ENCODE peak calls at places on chromosomes 2 and 18, in six cellular contexts. X is gastrocnemius medialis, R is A549, H is lower leg skin, K is Peyer's patch, V is NB4. J is an unnamed sample.

GRCh38 chr2:153873062-153874048 is 1.6 kb downstream of the GALNT13 start:
- DNase-seq in X (no peak), R (peak), V (no peak), H (no peak), K (no peak), J (no peak)

GRCh38 chr2:66481100-66481549 is 46.2 kb downstream of the MEIS1 start:
- DNase-seq in R (peak), K (no peak), H (no peak), V (peak), X (no peak), J (no peak)

GRCh38 chr2:29723255-29724001 is 198.0 kb downstream of the ALK start:
- DNase-seq in V (no peak), K (no peak), X (no peak), H (no peak), R (peak), J (no peak)

GRCh38 chr2:176923205-176923604 is 289.4 kb upstream of the HNRNPA3 start:
- DNase-seq in R (no peak), V (no peak), X (no peak), H (no peak), K (no peak), J (no peak)

GRCh38 chr18:68103561-68103960 is 587.0 kb upstream of the DSEL start:
- DNase-seq in V (no peak), H (no peak), R (no peak), K (no peak), X (no peak), J (no peak)

GRCh38 chr2:28252308-28252707 is 140.3 kb upstream of the FOSL2 start:
- DNase-seq in X (no peak), H (no peak), R (no peak), K (no peak), V (no peak), J (no peak)

GRCh38 chr2:224145751-224146355 is 106.8 kb upstream of the SERPINE2 start:
- DNase-seq in X (no peak), R (peak), K (no peak), H (no peak), V (no peak), J (no peak)

GRCh38 chr2:25620077-25620476 is 53.3 kb downstream of the DTNB start:
- DNase-seq in H (no peak), R (no peak), X (no peak), V (peak), K (no peak), J (no peak)

GRCh38 chr2:97926936-97927335 is 68.8 kb downstream of the TMEM131 start:
- DNase-seq in V (no peak), H (no peak), R (no peak), X (no peak), K (no peak), J (no peak)

GRCh38 chr2:158529379-158530110 is 72.8 kb downstream of the PKP4 start:
- DNase-seq in V (no peak), X (no peak), R (no peak), H (no peak), K (no peak), J (no peak)

GRCh38 chr18:75201273-75201898 is 7.6 kb downstream of the PTGR3 start:
- DNase-seq in V (no peak), H (no peak), X (peak), K (no peak), R (no peak), J (no peak)

GRCh38 chr2:233976690-233977294 is 59.6 kb downstream of the TRPM8 start:
- DNase-seq in R (peak), H (no peak), V (peak), X (no peak), K (no peak), J (no peak)

GRCh38 chr2:167651406-167652151 is 595.8 kb downstream of the STK39 start:
- DNase-seq in H (no peak), X (no peak), V (no peak), K (no peak), R (no peak), J (no peak)

GRCh38 chr2:131039908-131040660 is 53.2 kb downstream of the FAM168B start:
- DNase-seq in V (no peak), K (no peak), R (no peak), X (no peak), H (peak), J (no peak)

GRCh38 chr2:62774555-62775366 is 69.2 kb downstream of the EHBP1 start:
- DNase-seq in H (no peak), R (peak), V (peak), X (no peak), K (no peak), J (no peak)

GRCh38 chr2:176595986-176596385 is 326.7 kb downstream of the MTX2 start:
- DNase-seq in V (no peak), H (no peak), X (no peak), K (no peak), R (no peak), J (no peak)

GRCh38 chr2:45886229-45886663 is 234.8 kb downstream of the PRKCE start:
- DNase-seq in X (no peak), V (peak), R (no peak), H (no peak), K (no peak), J (no peak)

GRCh38 chr2:168974370-168974769 is 56.8 kb downstream of the ABCB11 start:
- DNase-seq in R (no peak), X (no peak), V (no peak), H (no peak), K (no peak), J (no peak)

GRCh38 chr2:203802277-203803045 is 65.1 kb upstream of the CTLA4 start:
- DNase-seq in X (no peak), K (no peak), V (no peak), H (no peak), R (no peak), J (no peak)

GRCh38 chr2:119367472-119368099 is 809 bp downstream of the DBI start:
- DNase-seq in R (peak), V (peak), X (peak), K (peak), H (peak), J (peak)

GRCh38 chr2:237744613-237745249 is 53.8 kb upstream of the RBM44 start:
- DNase-seq in X (peak), K (peak), H (peak), V (peak), R (peak), J (peak)

GRCh38 chr2:101474752-101475384 is at the start of gene RFX8:
- DNase-seq in R (no peak), H (peak), V (peak), X (no peak), K (no peak), J (no peak)
- H3K4me3 ChIP-seq in R (no peak), H (peak), V (peak), X (peak), K (peak), J (peak)

GRCh38 chr18:63480892-63481291 is 4.1 kb downstream of the SERPINB5 start:
- DNase-seq in X (no peak), K (no peak), H (no peak), V (no peak), R (no peak), J (no peak)

GRCh38 chr18:63479826-63480225 is 3.1 kb downstream of the SERPINB5 start:
- DNase-seq in H (no peak), V (no peak), X (no peak), K (no peak), R (no peak), J (no peak)

GRCh38 chr18:63480476-63480875 is 3.7 kb downstream of the SERPINB5 start:
- DNase-seq in K (no peak), H (no peak), V (no peak), R (no peak), X (no peak), J (peak)

GRCh38 chr18:63477972-63478371 is 1.2 kb downstream of the SERPINB5 start:
- DNase-seq in H (no peak), K (no peak), V (no peak), R (no peak), X (no peak), J (no peak)

DNA sequence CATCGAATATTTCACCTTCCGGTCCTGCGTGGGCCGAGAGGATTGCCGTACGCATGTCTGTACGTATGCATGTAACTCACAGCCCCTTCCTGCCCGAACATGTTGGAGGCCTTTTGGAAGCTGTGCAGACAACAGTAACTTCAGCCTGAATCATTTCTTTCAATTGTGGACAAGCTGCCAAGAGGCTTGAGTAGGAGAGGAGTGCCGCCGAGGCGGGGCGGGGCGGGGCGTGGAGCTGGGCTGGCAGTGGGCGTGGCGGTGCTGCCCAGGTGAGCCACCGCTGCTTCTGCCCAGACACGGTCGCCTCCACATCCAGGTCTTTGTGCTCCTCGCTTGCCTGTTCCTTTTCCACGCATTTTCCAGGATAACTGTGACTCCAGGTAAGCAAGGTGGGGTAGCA is at the start of gene SERPINB5:
- DNase-seq in K (no peak), V (no peak), R (no peak), X (no peak), H (peak), J (no peak)
- TF ChIP-seq POLR2A in K (peak), V (no peak), R (no peak), X (no peak), H (no peak), J (no peak)

GRCh38 chr2:20443276-20443920 is 3.5 kb upstream of the RHOB start:
- DNase-seq in V (peak), H (no peak), K (no peak), X (no peak), R (peak), J (peak)

GRCh38 chr2:20446917-20447436 is at the start of gene RHOB:
- DNase-seq in V (peak), R (peak), K (peak), X (peak), H (peak), J (peak)

GRCh38 chr2:20444113-20444992 is 2.5 kb upstream of the RHOB start:
- DNase-seq in R (peak), V (no peak), X (no peak), H (no peak), K (no peak), J (peak)

GRCh38 chr2:20446280-20446916 is 476 bp upstream of the RHOB start:
- DNase-seq in V (no peak), H (no peak), R (no peak), K (no peak), X (no peak), J (peak)

DNA sequence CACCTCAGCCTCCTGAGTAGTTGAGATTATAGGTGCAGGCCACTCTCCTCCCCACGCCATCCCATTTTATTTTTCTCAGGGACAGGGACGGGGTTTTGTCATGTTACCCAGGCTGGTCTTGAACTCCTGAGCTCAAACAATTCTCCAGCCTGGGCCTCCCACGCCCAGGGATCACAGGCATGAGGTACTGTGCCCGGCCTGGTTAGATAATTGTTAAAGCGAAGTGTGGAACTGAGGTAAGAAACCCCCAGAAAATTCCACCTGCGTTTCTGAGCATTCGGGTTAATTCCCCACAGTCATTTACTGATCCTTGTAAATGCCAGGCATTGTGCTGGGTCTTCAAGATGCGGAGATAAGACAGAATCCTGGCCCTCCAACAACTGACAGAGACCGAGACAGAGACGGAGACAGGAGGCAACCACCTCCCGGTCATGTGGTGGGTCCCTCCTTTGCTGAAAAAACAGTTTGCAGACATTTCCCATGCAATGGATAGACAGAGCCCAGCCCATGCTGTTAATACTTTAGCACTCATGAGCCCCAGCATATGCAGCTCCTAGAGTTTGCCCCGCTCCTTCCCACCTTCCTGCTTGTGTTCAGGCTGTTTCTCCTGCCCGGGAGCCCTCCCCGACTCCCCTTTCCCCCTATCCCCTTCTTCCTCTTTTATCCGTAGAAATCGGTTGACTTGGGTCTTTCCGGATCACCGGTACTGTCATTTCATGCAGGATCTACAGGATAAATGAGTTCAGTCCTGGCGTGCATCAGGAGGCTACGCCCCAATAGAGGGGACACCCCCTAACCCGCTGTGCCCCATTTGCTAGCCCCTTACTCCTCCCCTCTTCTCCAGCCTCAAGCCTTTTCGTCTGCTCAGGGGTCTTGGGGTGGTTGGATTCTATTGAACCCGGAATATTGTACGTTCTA is 1.6 kb upstream of the RHOB start:
- DNase-seq in X (no peak), H (no peak), V (no peak), K (no peak), R (no peak), J (no peak)
- H3K4me3 ChIP-seq in X (peak), H (no peak), V (no peak), K (no peak), R (no peak), J (no peak)

GRCh38 chr18:48988508-48989303 is 37.9 kb upstream of the SMAD7 start:
- DNase-seq in H (no peak), K (no peak), V (no peak), R (no peak), X (no peak), J (no peak)

GRCh38 chr18:48991299-48992055 is 40.7 kb upstream of the SMAD7 start:
- DNase-seq in K (no peak), X (no peak), V (no peak), R (no peak), H (no peak), J (no peak)

GRCh38 chr18:48990497-48991298 is 39.9 kb upstream of the SMAD7 start:
- DNase-seq in V (no peak), R (peak), K (no peak), X (no peak), H (no peak), J (no peak)

GRCh38 chr18:48987821-48988220 is 37.1 kb upstream of the SMAD7 start:
- DNase-seq in K (no peak), X (no peak), R (no peak), V (no peak), H (no peak), J (no peak)

GRCh38 chr18:48989304-48990284 is 38.8 kb upstream of the SMAD7 start:
- DNase-seq in R (no peak), X (no peak), K (no peak), H (no peak), V (no peak), J (no peak)
- TF ChIP-seq POLR2A in R (no peak), X (no peak), K (no peak), H (no peak), V (no peak), J (no peak)

GRCh38 chr2:215434447-215435260 is 1.2 kb downstream of the FN1 start:
- DNase-seq in H (no peak), K (no peak), V (no peak), R (no peak), X (no peak), J (no peak)
- H3K4me3 ChIP-seq in H (no peak), K (no peak), V (no peak), R (peak), X (peak), J (peak)

DNA sequence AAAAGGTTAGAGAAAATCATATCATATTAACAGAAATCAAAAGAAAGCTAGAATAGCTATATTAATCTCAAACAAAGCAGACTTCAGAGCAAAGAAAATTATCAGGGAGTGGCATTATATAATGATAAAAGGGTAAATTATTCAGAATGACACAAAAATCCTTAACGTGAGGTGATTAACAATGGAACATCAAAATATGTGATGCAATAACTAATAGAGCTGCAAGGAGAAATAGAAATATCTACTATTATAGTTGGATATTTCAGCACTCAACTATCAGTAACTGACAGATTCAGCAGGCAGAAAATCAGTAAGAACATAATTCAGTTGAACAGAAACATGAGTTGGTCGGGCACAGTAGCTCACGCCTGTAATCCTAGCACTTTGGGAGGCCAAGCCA is 275.1 kb upstream of the FSIP2 start:
- DNase-seq in H (no peak), K (no peak), R (no peak), X (no peak), V (no peak), J (no peak)
- TF ChIP-seq POLR2A in H (no peak), K (no peak), R (no peak), X (no peak), V (no peak), J (no peak)

GRCh38 chr18:79640875-79641274 is 38.7 kb upstream of the CTDP1 start:
- DNase-seq in H (no peak), V (no peak), K (no peak), R (no peak), X (no peak), J (no peak)
- H3K4me3 ChIP-seq in H (no peak), V (no peak), K (no peak), R (no peak), X (no peak), J (no peak)

J was measured in right lobe of liver.